ENCODE peak calls at places on chromosome 3, in six cellular contexts. C, T, K, V, O and R are unnamed samples.

GRCh38 chr3:107753494-107753893 is 230.7 kb downstream of the BBX start:
- DNase-seq in C (peak), T (peak), K (no peak), V (no peak), O (no peak), R (no peak)

GRCh38 chr3:45464336-45464809 is 76.0 kb downstream of the LARS2 start:
- DNase-seq in C (peak), T (peak), K (no peak), V (peak), O (no peak), R (no peak)

GRCh38 chr3:124248471-124249028 is 256.6 kb upstream of the ROPN1 start:
- DNase-seq in C (peak), T (peak), K (no peak), V (peak), O (no peak), R (no peak)

GRCh38 chr3:115040673-115041286 is 106.3 kb downstream of the ZBTB20 start:
- DNase-seq in C (peak), T (peak), K (peak), V (peak), O (no peak), R (peak)

GRCh38 chr3:134085034-134085775 is 55.5 kb upstream of the SLCO2A1 start:
- DNase-seq in C (no peak), T (peak), K (no peak), V (no peak), O (no peak), R (no peak)

GRCh38 chr3:165895919-165896318 is 58.7 kb upstream of the BCHE start:
- DNase-seq in C (peak), T (peak), K (no peak), V (no peak), O (no peak), R (no peak)

GRCh38 chr3:150149651-150150051 is 179.0 kb upstream of the PFN2 start:
- DNase-seq in C (peak), T (peak), K (no peak), V (peak), O (no peak), R (no peak)

GRCh38 chr3:162391301-162391700 is 894.7 kb downstream of the OTOL1 start:
- DNase-seq in C (peak), T (peak), K (no peak), V (no peak), O (no peak), R (no peak)

GRCh38 chr3:194503101-194503531 is 16.3 kb upstream of the ATP13A3 start:
- DNase-seq in C (no peak), T (peak), K (no peak), V (no peak), O (no peak), R (no peak)

GRCh38 chr3:61454000-61454399 is 107.4 kb upstream of the PTPRG start:
- DNase-seq in C (no peak), T (peak), K (no peak), V (no peak), O (no peak), R (no peak)